ENCODE peak calls at places on chromosome 1, in four cellular contexts. O, I, J and S are unnamed samples.

GRCh38 chr1:182595641-182596240 is 6.7 kb upstream of the RNASEL start:
- DNase-seq in I (peak), J (no peak), O (no peak), S (peak)

GRCh38 chr1:212651521-212651920 is 43.0 kb downstream of the ATF3 start:
- DNase-seq in J (no peak), O (no peak), I (peak), S (no peak)

GRCh38 chr1:162079023-162079422 is 9.5 kb downstream of the NOS1AP start:
- DNase-seq in J (no peak), O (no peak), I (no peak), S (no peak)

GRCh38 chr1:172697463-172698100 is 38.7 kb downstream of the FASLG start:
- DNase-seq in I (no peak), J (no peak), O (no peak), S (no peak)

GRCh38 chr1:167630568-167631385 is 745 bp downstream of the RCSD1 start:
- DNase-seq in I (no peak), J (no peak), O (peak), S (no peak)

GRCh38 chr1:112395832-112396667 is at the start of gene CTTNBP2NL:
- DNase-seq in O (peak), J (peak), I (peak), S (peak)

GRCh38 chr1:165898837-165899236 is 71.4 kb downstream of the UCK2 start:
- DNase-seq in J (no peak), O (no peak), I (peak), S (peak)

GRCh38 chr1:216388558-216388957 is 34.7 kb downstream of the USH2A start:
- DNase-seq in J (no peak), I (no peak), O (no peak), S (no peak)

GRCh38 chr1:84632975-84633427 is 57.3 kb downstream of the SSX2IP start:
- DNase-seq in J (no peak), I (peak), O (no peak), S (no peak)

GRCh38 chr1:207811920-207812720 is 60.3 kb downstream of the CD46 start:
- DNase-seq in J (peak), O (no peak), I (peak), S (no peak)

GRCh38 chr1:20168547-20169491 is 17.1 kb upstream of the UBXN10 start:
- DNase-seq in I (no peak), J (no peak), O (no peak), S (no peak)

GRCh38 chr1:82931051-82931450 is 1067.9 kb downstream of the TTLL7 start:
- DNase-seq in I (no peak), J (no peak), O (no peak), S (no peak)

GRCh38 chr1:219783605-219784004 is 144.8 kb downstream of the SLC30A10 start:
- DNase-seq in O (no peak), J (no peak), I (no peak), S (no peak)